ENCODE peak calls at places on chromosomes 11 and 22, in six cellular contexts. V, D, X, O, N and Q are unnamed samples.

GRCh38 chr11:66906077-66906929 is 49.4 kb downstream of the LRFN4 start:
- DNase-seq in V (no peak), D (no peak), X (no peak), O (peak; percentile 73), N (no peak), Q (peak; percentile 96)

GRCh38 chr11:72683782-72684200 is 9.6 kb upstream of the PDE2A start:
- DNase-seq in V (peak; percentile 73), D (peak; percentile 55), X (no peak), O (peak; percentile 33), N (peak; percentile 65), Q (peak; percentile 47)

GRCh38 chr22:23520875-23521441 is 59.1 kb downstream of the IGLL1 start:
- DNase-seq in V (peak; percentile 58), D (no peak), X (no peak), O (peak; percentile 33), N (no peak), Q (peak; percentile 19)

GRCh38 chr11:1072116-1072820 is 2.4 kb upstream of the MUC2 start:
- DNase-seq in V (peak; percentile 18), D (no peak), X (peak; percentile 26), O (peak; percentile 5), N (peak; percentile 41), Q (no peak)

GRCh38 chr11:74311352-74311926 is at the start of gene P4HA3:
- DNase-seq in V (peak; percentile 75), D (peak; percentile 12), X (no peak), O (peak; percentile 46), N (peak; percentile 69), Q (peak; percentile 63)

GRCh38 chr22:17847360-17848078 is 73.2 kb upstream of the BID start:
- DNase-seq in V (no peak), D (no peak), X (no peak), O (no peak), N (no peak), Q (peak; percentile 62)

GRCh38 chr22:41435560-41435959 is 11.0 kb downstream of the TOB2 start:
- DNase-seq in V (no peak), D (no peak), X (no peak), O (no peak), N (no peak), Q (no peak)

GRCh38 chr11:1744879-1745700 is 5.3 kb downstream of the IFITM10 start:
- DNase-seq in V (peak; percentile 48), D (no peak), X (no peak), O (no peak), N (no peak), Q (no peak)

GRCh38 chr11:38791346-38791961 is 2193.4 kb upstream of the RAG2 start:
- DNase-seq in V (no peak), D (no peak), X (peak; percentile 17), O (peak; percentile 80), N (peak; percentile 71), Q (peak; percentile 78)

GRCh38 chr11:131372243-131372930 is 2.0 kb downstream of the NTM start:
- DNase-seq in V (no peak), D (no peak), X (no peak), O (no peak), N (no peak), Q (no peak)

GRCh38 chr11:72012897-72013721 is 14.4 kb downstream of the IL18BP start:
- DNase-seq in V (peak; percentile 71), D (no peak), X (no peak), O (peak; percentile 85), N (no peak), Q (peak; percentile 74)

GRCh38 chr11:96817488-96817887 is 427.7 kb downstream of the JRKL start:
- DNase-seq in V (no peak), D (no peak), X (no peak), O (no peak), N (no peak), Q (peak; percentile 76)

GRCh38 chr11:28176231-28176853 is 68.2 kb downstream of the METTL15 start:
- DNase-seq in V (no peak), D (no peak), X (peak; percentile 3), O (peak; percentile 0), N (peak; percentile 26), Q (peak; percentile 53)

DNA sequence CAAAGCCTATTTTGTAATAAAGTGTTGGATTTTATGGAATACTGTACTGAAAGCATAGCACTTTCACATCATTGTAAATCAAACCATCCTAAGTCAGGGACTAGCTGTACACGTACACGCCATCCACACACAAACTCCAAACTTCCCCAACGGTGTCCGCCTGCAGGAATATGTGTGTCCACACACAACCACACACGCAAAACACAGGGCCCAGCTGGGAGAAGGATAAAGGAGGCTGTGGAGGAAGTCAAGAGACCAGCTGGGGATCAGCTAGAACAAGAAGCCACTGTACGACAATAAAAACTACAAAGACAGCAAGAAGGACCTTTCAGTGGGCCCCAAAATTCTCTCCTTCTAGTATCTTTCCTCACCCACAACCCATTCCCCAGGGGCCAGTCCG is 1.6 kb downstream of the TRIM29 start:
- DNase-seq in V (no peak), D (no peak), X (no peak), O (no peak), N (no peak), Q (no peak)
- H3K4me3 ChIP-seq in V (no peak overlapping the region), D (no peak overlapping the region), X (no peak overlapping the region), O (no peak overlapping the region), N (no peak overlapping the region), Q (peak overlapping the region; percentile 100)

DNA sequence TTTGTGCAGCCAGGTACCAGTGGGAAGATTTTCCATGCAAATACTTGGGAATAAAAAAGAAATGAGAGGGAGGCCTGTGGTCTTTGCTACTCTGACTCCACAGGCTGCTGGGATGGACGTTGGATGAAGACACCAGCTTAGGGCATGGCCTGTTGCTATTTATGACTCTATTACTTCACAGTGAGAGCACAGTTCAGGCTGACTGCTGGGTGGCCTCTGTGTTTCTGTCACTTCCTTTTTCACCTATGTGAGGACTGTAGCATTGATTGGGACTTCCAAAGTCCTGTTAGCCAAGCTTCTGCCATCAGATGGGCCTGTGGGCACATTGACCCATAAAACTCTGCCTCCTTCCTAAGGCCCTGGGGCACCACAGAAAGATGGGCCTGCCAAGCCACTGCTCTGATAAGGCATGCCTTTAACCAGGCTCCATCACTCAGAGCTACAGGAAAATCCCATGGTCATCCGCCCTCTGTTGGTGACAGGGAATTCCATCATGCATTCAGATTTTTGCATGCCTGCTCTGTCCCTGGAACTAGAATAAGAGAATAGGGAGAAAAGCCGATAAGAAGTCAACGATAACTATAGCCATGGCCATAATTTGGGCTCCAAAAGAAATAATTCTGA is 64.6 kb downstream of the KCNJ1 start:
- DNase-seq in V (no peak), D (no peak), X (no peak), O (peak; percentile 15), N (no peak), Q (peak; percentile 45)
- TF ChIP-seq CTCF in V (peak; percentile 38), D (no peak), X (peak; percentile 49), O (peak; percentile 53), N (no peak), Q (peak; percentile 62)

GRCh38 chr11:15651033-15651432 is 536.3 kb downstream of the INSC start:
- DNase-seq in V (no peak), D (no peak), X (no peak), O (no peak), N (no peak), Q (no peak)
- H3K4me3 ChIP-seq in V (no peak overlapping the region), D (no peak overlapping the region), X (no peak overlapping the region), O (no peak overlapping the region), N (no peak overlapping the region), Q (no peak overlapping the region)

GRCh38 chr11:19185036-19185435 is 16.7 kb downstream of the CSRP3 start:
- DNase-seq in V (no peak), D (no peak), X (no peak), O (no peak), N (no peak), Q (no peak)
- TF ChIP-seq CTCF in V (no peak), D (no peak), X (no peak), O (no peak), N (no peak), Q (no peak)

GRCh38 chr11:36433896-36434295 is 76.2 kb downstream of the TRAF6 start:
- DNase-seq in V (no peak), D (no peak), X (no peak), O (no peak), N (peak; percentile 7), Q (no peak)

GRCh38 chr11:36427876-36428275 is 82.2 kb downstream of the TRAF6 start:
- DNase-seq in V (no peak), D (no peak), X (no peak), O (no peak), N (no peak), Q (no peak)

GRCh38 chr11:36432093-36432469 is 78.0 kb downstream of the TRAF6 start:
- DNase-seq in V (no peak), D (no peak), X (no peak), O (no peak), N (no peak), Q (no peak)

GRCh38 chr11:36432747-36433146 is 77.3 kb downstream of the TRAF6 start:
- DNase-seq in V (no peak), D (no peak), X (no peak), O (no peak), N (no peak), Q (no peak)

GRCh38 chr11:36431429-36432092 is 78.5 kb downstream of the TRAF6 start:
- DNase-seq in V (no peak), D (no peak), X (peak; percentile 61), O (peak; percentile 95), N (peak; percentile 62), Q (peak; percentile 97)
- H3K4me3 ChIP-seq in V (no peak overlapping the region), D (no peak overlapping the region), X (no peak overlapping the region), O (peak overlapping the region; percentile 11), N (no peak overlapping the region), Q (no peak overlapping the region)

GRCh38 chr11:36147491-36147890 is 141.7 kb downstream of the COMMD9 start:
- DNase-seq in V (no peak), D (no peak), X (no peak), O (peak; percentile 26), N (no peak), Q (peak; percentile 18)

GRCh38 chr11:36151933-36152580 is 137.2 kb downstream of the COMMD9 start:
- DNase-seq in V (no peak), D (no peak), X (no peak), O (no peak), N (no peak), Q (no peak)

GRCh38 chr11:36148701-36149100 is 140.5 kb downstream of the COMMD9 start:
- DNase-seq in V (no peak), D (no peak), X (no peak), O (no peak), N (no peak), Q (no peak)

GRCh38 chr11:36150986-36151385 is 138.2 kb downstream of the COMMD9 start:
- DNase-seq in V (no peak), D (no peak), X (no peak), O (no peak), N (no peak), Q (no peak)

DNA sequence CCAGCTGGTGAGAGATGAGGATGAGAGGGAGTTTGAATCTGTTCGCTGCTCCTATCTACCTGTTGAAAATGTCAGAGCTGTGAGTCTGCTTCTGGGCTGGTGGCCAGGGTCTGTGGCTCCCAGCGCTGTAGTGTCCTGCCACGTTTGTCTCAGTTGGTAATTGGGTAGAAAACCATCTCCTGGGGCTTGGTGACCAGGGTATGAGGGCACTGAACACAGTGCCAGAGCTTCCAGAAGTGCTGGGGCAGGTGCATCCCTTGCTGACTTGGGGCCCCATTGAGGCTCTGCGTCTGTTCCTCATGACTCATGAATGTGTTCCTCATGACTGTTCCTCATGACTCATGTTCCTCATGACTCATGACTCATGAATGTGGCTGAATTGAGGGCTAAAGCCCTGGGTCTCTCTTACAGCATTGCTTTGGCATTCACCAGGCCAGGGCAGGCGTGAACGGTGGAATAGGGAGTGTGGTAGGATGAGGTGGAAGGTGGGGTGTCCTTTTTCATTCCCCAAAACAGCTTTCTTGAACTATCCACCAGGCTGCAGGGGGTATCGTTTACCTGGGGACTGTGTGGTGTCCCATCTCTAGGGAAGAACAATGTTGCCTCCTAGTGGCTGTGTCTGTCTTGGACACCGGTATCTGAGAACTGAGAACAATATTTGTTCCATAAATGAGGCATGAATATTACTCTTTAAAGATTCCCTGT is 139.5 kb downstream of the COMMD9 start:
- DNase-seq in V (no peak), D (no peak), X (peak; percentile 99), O (peak; percentile 99), N (peak; percentile 87), Q (peak; percentile 98)
- TF ChIP-seq CTCF in V (no peak), D (no peak), X (peak; percentile 63), O (peak; percentile 64), N (peak; percentile 63), Q (peak; percentile 66)

GRCh38 chr11:7462706-7463105 is 22.6 kb upstream of the OLFML1 start:
- DNase-seq in V (no peak), D (no peak), X (no peak), O (no peak), N (no peak), Q (no peak)
- H3K4me3 ChIP-seq in V (no peak overlapping the region), D (no peak overlapping the region), X (no peak overlapping the region), O (no peak overlapping the region), N (no peak overlapping the region), Q (no peak overlapping the region)